ENCODE peak calls at places on chromosomes 5 and 9, in six cellular contexts. W is HCT116, Z is GM12878, N is HepG2, M is K562, D is H1. V is an unnamed sample.

GRCh38 chr5:12467799-12468198 is 563.6 kb upstream of the CTNND2 start:
- DNase-seq in M (no peak), N (no peak), D (no peak), W (no peak), Z (no peak), V (no peak)

GRCh38 chr9:87127543-87127942 is 180.2 kb upstream of the GAS1 start:
- DNase-seq in M (no peak), Z (no peak), N (no peak), W (no peak), D (no peak), V (no peak)

GRCh38 chr9:92654481-92655301 is 15.2 kb downstream of the IPPK start:
- DNase-seq in M (no peak), N (no peak), Z (no peak), W (no peak), D (no peak), V (no peak)

GRCh38 chr5:42848545-42848944 is 36.9 kb upstream of the SELENOP start:
- DNase-seq in N (no peak), W (no peak), M (no peak), Z (no peak), D (no peak), V (no peak)

GRCh38 chr9:2570615-2571479 is 50.7 kb upstream of the VLDLR start:
- DNase-seq in W (peak; percentile 79), M (peak; percentile 70), D (no peak), Z (peak; percentile 78), N (peak; percentile 41), V (no peak)

GRCh38 chr9:133280387-133280786 is 5.4 kb upstream of the ABO start:
- DNase-seq in Z (no peak), W (no peak), N (no peak), D (no peak), M (no peak), V (no peak)

GRCh38 chr5:74241751-74242140 is 398.8 kb downstream of the ENC1 start:
- DNase-seq in N (no peak), D (no peak), W (peak; percentile 21), M (no peak), Z (no peak), V (peak; percentile 28)

GRCh38 chr9:134455951-134456739 is 129.9 kb downstream of the RXRA start:
- DNase-seq in W (peak; percentile 35), M (peak; percentile 25), N (no peak), D (no peak), Z (no peak), V (no peak)

GRCh38 chr9:136493567-136493971 is 10.7 kb upstream of the SEC16A start:
- DNase-seq in W (no peak), M (no peak), Z (no peak), N (no peak), D (no peak), V (no peak)

GRCh38 chr5:91296691-91297143 is 86.4 kb downstream of the ARRDC3 start:
- DNase-seq in W (no peak), Z (no peak), M (no peak), N (no peak), D (no peak), V (no peak)

GRCh38 chr5:9546973-9547947 is 1.4 kb upstream of the SEMA5A start:
- DNase-seq in M (no peak), Z (no peak), W (no peak), N (no peak), D (no peak), V (no peak)

GRCh38 chr5:54959673-54960418 is 25.5 kb downstream of the ESM1 start:
- DNase-seq in N (peak; percentile 5), Z (no peak), D (peak; percentile 7), W (peak; percentile 4), M (peak; percentile 42), V (no peak)

GRCh38 chr9:136585531-136586120 is 39.8 kb upstream of the NOTCH1 start:
- DNase-seq in Z (no peak), M (no peak), N (no peak), W (no peak), D (no peak), V (no peak)

GRCh38 chr9:107251756-107252322 is 31.2 kb upstream of the RAD23B start:
- DNase-seq in W (no peak), M (peak; percentile 60), D (no peak), Z (no peak), N (peak; percentile 97), V (no peak)

GRCh38 chr5:145847499-145848497 is 12.7 kb upstream of the PRELID2 start:
- DNase-seq in Z (no peak), D (no peak), M (peak; percentile 41), W (peak; percentile 40), N (no peak), V (no peak)

GRCh38 chr5:73534971-73535370 is 30.5 kb downstream of the ANKRA2 start:
- DNase-seq in Z (no peak), D (no peak), M (no peak), N (no peak), W (no peak), V (no peak)

GRCh38 chr5:157215826-157216167 is 35.2 kb downstream of the ITK start:
- DNase-seq in Z (no peak), N (no peak), D (no peak), W (no peak), M (peak; percentile 3), V (no peak)

GRCh38 chr5:157216395-157217142 is 35.9 kb downstream of the ITK start:
- DNase-seq in Z (no peak), N (no peak), W (no peak), D (no peak), M (no peak), V (no peak)

GRCh38 chr5:157214399-157214798 is 33.8 kb downstream of the ITK start:
- DNase-seq in Z (no peak), W (no peak), M (no peak), N (no peak), D (no peak), V (no peak)

GRCh38 chr5:157213527-157214243 is 33.0 kb downstream of the ITK start:
- DNase-seq in W (no peak), M (no peak), Z (no peak), D (no peak), N (no peak), V (no peak)

DNA sequence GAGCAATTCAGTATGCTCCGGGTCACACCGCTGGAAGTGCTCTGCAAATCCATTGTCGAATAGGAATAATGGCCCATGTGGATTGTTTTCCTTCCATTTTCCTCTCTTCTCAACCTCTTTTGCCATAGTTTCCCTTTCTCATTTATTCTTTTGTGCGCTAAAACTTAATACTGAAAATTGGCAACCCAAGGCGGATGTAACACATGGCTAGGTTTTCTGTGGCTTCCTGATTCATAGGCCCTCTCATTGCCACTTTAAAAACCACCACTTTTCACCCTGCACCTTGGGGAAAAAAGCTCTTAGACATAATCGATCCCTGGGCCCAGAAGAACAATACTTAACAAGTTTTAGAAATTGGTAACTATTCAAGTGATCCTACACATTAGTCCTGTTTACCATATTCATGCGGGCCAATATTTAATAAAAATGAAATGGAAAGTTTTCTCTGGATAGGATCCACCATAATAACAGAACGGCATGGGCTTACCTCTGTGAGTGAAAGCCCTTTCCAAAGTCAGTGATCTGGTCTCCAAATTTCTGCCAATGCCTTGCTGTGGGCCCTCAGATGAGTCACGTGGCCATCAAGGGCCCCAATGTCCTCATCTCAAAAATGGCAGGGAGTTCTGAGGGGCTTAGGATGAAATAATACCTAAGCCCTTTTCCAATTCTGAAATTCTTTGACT is 34.6 kb downstream of the ITK start:
- DNase-seq in W (no peak), Z (peak; percentile 61), D (no peak), M (no peak), N (no peak), V (no peak)
- H3K4me3 ChIP-seq in W (no peak overlapping the region), Z (peak overlapping the region; percentile 11), D (no peak overlapping the region), M (no peak overlapping the region), N (no peak overlapping the region), V (no peak overlapping the region)

DNA sequence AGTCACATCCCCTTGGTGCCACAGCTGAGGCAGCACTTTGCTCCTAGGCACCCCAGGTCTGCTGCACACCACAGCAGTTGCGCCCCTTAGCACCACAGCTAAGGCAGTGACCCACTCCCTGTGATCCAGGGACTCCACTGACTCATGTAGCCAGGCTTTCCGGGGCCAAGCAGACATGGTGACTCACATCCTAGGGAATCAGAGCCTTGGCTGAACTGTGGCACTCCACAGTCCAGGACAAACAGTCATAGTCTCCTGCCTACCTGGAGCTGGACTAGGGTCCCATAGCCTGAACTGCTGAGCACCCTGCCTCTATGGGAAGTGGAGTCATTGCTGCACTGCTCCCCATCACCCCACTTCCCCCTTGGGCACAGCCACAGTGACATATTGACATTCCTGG is 338.7 kb downstream of the NPR3 start:
- DNase-seq in D (no peak), Z (no peak), W (peak; percentile 78), N (peak; percentile 18), M (no peak), V (no peak)
- TF ChIP-seq ZNF274 in D (no peak), Z (no peak), W (no peak), N (no peak), M (no peak), V (no peak)

GRCh38 chr5:1901983-1902382 is 19.3 kb upstream of the IRX4 start:
- DNase-seq in D (no peak), M (no peak), Z (no peak), W (no peak), N (no peak), V (no peak)
- H3K4me3 ChIP-seq in D (no peak overlapping the region), M (no peak overlapping the region), Z (no peak overlapping the region), W (no peak overlapping the region), N (no peak overlapping the region), V (no peak overlapping the region)

GRCh38 chr9:79877943-79878612 is 306.3 kb downstream of the TLE4 start:
- DNase-seq in N (no peak), D (no peak), W (no peak), M (no peak), Z (no peak), V (no peak)

GRCh38 chr9:79880626-79881025 is 308.9 kb downstream of the TLE4 start:
- DNase-seq in M (no peak), D (no peak), N (no peak), Z (no peak), W (no peak), V (no peak)

GRCh38 chr9:79885093-79885857 is 313.5 kb downstream of the TLE4 start:
- DNase-seq in D (no peak), W (no peak), Z (no peak), M (no peak), N (no peak), V (no peak)

DNA sequence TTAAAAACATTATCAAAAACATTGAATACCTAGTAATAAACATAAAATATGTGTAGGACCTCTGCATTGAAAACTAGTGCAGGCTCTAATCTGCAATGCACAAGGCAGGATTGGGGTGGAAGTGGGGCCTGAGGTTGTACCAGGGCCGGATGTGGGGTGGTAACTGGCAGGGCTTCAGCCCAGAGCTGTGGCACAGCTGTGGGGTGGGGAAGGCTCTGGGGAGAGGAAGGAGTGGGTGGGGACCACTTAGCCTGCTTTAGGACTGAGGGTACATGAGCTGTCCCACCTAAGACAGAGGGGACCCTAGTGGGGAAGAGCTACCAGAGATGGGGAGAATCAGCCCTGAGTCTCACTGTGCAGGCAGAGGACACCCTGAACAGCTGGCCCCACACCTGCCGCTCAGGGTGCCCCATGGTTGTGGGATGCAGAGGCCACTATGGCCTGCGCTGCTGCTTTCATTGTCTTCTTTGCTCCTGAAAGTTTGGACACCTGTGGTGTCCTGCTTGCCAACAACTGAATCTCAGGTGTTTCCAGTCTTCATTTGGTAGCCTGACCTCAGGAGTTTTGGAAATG is 311.4 kb downstream of the TLE4 start:
- DNase-seq in D (no peak), W (no peak), Z (no peak), N (no peak), M (no peak), V (no peak)
- TF ChIP-seq ZNF274 in D (no peak), W (no peak), Z (no peak), N (no peak), M (no peak), V (no peak)

GRCh38 chr5:93598141-93598996 is 15.3 kb downstream of the NR2F1 start:
- DNase-seq in M (no peak), D (no peak), W (no peak), Z (no peak), N (no peak), V (no peak)
- H3K4me3 ChIP-seq in M (no peak overlapping the region), D (no peak overlapping the region), W (no peak overlapping the region), Z (no peak overlapping the region), N (no peak overlapping the region), V (no peak overlapping the region)

V was measured in NT2/D1.